ENCODE peak calls at places on chromosomes 5 and 9, in seven cellular contexts. E, D, P, W, G, Z and I are unnamed samples.
A peak's percentile ranks its signal among the peaks of the same experiment; 100 is the strongest.

GRCh38 chr9:29211681-29212589 is 1638.7 kb upstream of the C9orf72 start:
- DNase-seq in D (peak; percentile 80), E (no peak), P (peak; percentile 63), Z (no peak), G (no peak), W (no peak), I (no peak)

GRCh38 chr5:40446910-40447309 is 232.8 kb upstream of the PTGER4 start:
- DNase-seq in Z (peak; percentile 56), G (no peak), E (no peak), P (peak; percentile 85), D (peak; percentile 32), W (peak; percentile 68), I (peak; percentile 96)

GRCh38 chr9:97812247-97812543 is 40.8 kb upstream of the FOXE1 start:
- DNase-seq in G (no peak), P (no peak), Z (no peak), E (no peak), D (no peak), W (no peak), I (no peak)

GRCh38 chr9:107784235-107784958 is 294.8 kb upstream of the KLF4 start:
- DNase-seq in P (peak; percentile 40), W (peak; percentile 46), Z (peak; percentile 53), D (no peak), E (no peak), G (no peak), I (peak; percentile 97)

GRCh38 chr5:116534988-116535387 is 39.6 kb downstream of the SEMA6A start:
- DNase-seq in P (no peak), D (no peak), E (no peak), G (no peak), Z (no peak), W (no peak), I (no peak)

GRCh38 chr5:66582499-66582898 is 13.7 kb upstream of the MAST4 start:
- DNase-seq in Z (no peak), W (peak; percentile 27), P (peak; percentile 30), E (no peak), D (no peak), G (no peak), I (peak; percentile 30)

GRCh38 chr5:150113047-150113744 is 26.8 kb upstream of the CSF1R start:
- DNase-seq in W (no peak), D (no peak), G (no peak), E (no peak), P (peak; percentile 90), Z (no peak), I (peak; percentile 65)

GRCh38 chr5:58887721-58888409 is 305.0 kb downstream of the RAB3C start:
- DNase-seq in E (peak; percentile 75), P (no peak), W (no peak), G (no peak), Z (no peak), D (no peak), I (peak; percentile 76)

GRCh38 chr9:109467936-109468335 is 30.2 kb downstream of the PTPN3 start:
- DNase-seq in G (no peak), Z (no peak), W (no peak), E (no peak), P (no peak), D (no peak), I (no peak)

GRCh38 chr9:117644607-117645244 is 59.5 kb upstream of the TLR4 start:
- DNase-seq in Z (peak; percentile 6), E (peak; percentile 82), G (peak; percentile 35), P (peak; percentile 75), D (peak; percentile 54), W (peak; percentile 45), I (peak; percentile 59)

GRCh38 chr5:151451626-151452520 is 4.5 kb downstream of the SLC36A1 start:
- DNase-seq in E (no peak), D (no peak), W (peak; percentile 30), Z (peak; percentile 24), G (no peak), P (peak; percentile 41), I (peak; percentile 66)

GRCh38 chr5:5881294-5881693 is 458.8 kb downstream of the ICE1 start:
- DNase-seq in D (no peak), E (no peak), P (no peak), W (no peak), Z (no peak), G (no peak), I (no peak)

GRCh38 chr9:36492849-36493248 is 79.8 kb upstream of the MELK start:
- DNase-seq in E (no peak), G (no peak), W (no peak), P (no peak), D (no peak), Z (no peak), I (no peak)

GRCh38 chr5:136905571-136905970 is 540.2 kb upstream of the TRPC7 start:
- DNase-seq in P (no peak), E (no peak), G (no peak), Z (no peak), W (no peak), D (no peak), I (no peak)

GRCh38 chr5:131795128-131795719 is 1.6 kb downstream of the FNIP1 start:
- DNase-seq in E (no peak), Z (no peak), G (no peak), W (no peak), D (no peak), P (peak; percentile 18), I (no peak)

GRCh38 chr5:106085136-106085535 is 1585.6 kb downstream of the EFNA5 start:
- DNase-seq in P (no peak), G (no peak), W (no peak), D (no peak), E (no peak), Z (no peak), I (no peak)

GRCh38 chr5:87541033-87541432 is 128.3 kb upstream of the CCNH start:
- DNase-seq in G (no peak), Z (no peak), P (peak; percentile 79), E (no peak), W (peak; percentile 43), D (peak; percentile 61), I (peak; percentile 89)

GRCh38 chr5:125719681-125720676 is 703.2 kb upstream of the GRAMD2B start:
- DNase-seq in E (no peak), W (no peak), D (no peak), G (no peak), Z (no peak), P (no peak), I (no peak)

DNA sequence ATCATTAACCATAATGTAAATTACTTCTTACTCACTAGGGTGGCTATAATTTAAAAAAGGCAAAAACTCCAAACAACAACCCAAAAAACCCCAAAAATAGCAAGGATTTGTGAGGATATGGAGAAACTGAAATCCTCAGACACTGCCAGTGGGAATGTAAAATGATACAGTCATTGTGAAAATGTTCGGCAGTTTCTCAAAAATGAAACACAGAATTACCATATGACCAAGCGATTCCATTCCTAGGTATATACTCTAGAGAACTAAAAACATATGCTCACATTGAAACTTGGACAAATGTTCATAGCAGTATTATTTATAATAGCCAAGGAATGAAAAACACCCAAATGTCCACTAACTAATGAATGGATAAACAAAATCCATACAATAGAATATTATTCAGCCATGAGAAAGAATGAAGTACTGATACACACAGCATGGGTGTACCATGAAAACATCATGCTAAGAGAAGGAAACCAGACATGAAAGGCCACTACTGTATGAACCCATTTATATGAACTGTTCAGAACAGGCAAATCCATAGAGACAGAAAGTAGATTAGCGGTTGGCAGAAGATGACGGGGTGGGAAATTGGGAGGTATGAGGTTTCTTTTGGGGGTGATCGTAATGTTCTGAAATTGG is 119.1 kb downstream of the MAPKAP1 start:
- DNase-seq in P (no peak), W (no peak), G (no peak), E (no peak), D (no peak), Z (no peak), I (no peak)
- TF ChIP-seq CTCF in P (no peak), W (no peak), G (no peak), E (no peak), D (no peak), Z (no peak), I (no peak)

GRCh38 chr5:143955140-143955539 is 143.2 kb downstream of the HMHB1 start:
- DNase-seq in Z (no peak), D (no peak), P (no peak), W (no peak), G (no peak), E (no peak), I (peak; percentile 60)

GRCh38 chr5:143952809-143953208 is 140.8 kb downstream of the HMHB1 start:
- DNase-seq in W (no peak), Z (no peak), E (no peak), P (no peak), G (no peak), D (no peak), I (no peak)

DNA sequence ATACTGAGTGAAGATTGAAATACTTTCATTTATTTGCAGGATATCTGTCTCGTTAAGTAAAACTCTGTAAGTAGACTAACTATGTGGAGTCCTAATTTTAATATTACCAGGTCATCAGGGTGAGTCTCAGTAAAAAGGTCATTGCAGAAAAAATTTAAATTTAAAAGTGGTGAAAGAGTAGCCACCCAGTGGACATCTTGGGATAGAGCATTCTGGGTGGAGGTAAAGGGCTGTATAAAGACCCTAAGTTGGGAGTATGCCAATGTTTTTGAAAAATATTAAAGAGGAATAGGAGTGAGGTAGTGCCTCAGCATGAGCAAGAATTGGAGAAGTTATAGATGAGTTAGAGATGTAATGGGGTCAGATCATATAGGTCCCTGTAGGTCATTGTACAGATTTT is 145.5 kb downstream of the HMHB1 start:
- DNase-seq in D (no peak), E (no peak), P (no peak), G (no peak), Z (no peak), W (no peak), I (no peak)
- TF ChIP-seq CTCF in D (peak; percentile 60), E (no peak), P (peak; percentile 51), G (peak; percentile 25), Z (peak; percentile 43), W (peak; percentile 77), I (peak; percentile 43)

DNA sequence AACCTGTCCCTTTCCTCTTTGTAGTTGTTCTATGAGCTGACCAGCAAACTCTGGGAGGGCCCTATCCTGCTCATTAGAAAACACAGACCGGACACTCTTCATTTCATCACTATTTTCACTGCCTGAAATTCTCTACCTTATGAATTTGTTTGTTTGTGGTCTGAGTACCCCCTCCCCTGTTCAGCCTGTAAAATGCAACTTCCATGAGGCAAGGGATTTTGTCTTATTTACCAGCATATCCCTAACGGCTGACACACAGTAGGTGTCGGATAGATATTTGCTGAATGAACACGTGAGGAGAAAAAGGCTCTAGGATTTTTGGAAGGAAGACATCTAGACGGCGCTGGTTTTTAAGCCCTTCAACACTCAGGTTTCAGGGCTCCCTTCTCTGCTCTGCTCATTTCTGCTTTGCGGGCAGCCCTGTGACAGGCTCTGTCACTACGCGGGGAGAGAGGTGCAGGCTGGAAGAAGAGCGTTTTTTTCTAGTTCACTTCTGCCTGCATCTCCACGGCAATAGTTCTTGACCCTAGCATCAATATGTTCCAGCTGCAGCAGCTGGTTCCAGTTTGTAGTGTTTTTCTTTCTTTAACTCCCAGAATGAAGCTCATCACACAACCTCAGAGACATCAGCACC is 41.0 kb downstream of the KCNMB1 start:
- DNase-seq in P (no peak), W (no peak), D (no peak), G (no peak), E (no peak), Z (no peak), I (peak; percentile 23)
- TF ChIP-seq CTCF in P (peak; percentile 19), W (no peak), D (no peak), G (no peak), E (peak; percentile 33), Z (no peak), I (peak; percentile 20)

GRCh38 chr9:127562841-127563523 is 49.1 kb upstream of the STXBP1 start:
- DNase-seq in G (no peak), P (peak; percentile 52), D (peak; percentile 38), W (peak; percentile 83), Z (no peak), E (peak; percentile 82), I (peak; percentile 92)
- TF ChIP-seq CTCF in G (no peak), P (no peak), D (no peak), W (peak; percentile 62), Z (no peak), E (no peak), I (peak; percentile 31)

GRCh38 chr5:69048233-69048632 is 45.6 kb upstream of the SLC30A5 start:
- DNase-seq in P (peak; percentile 16), W (peak; percentile 4), D (no peak), E (no peak), G (no peak), Z (no peak), I (peak; percentile 19)
- TF ChIP-seq CTCF in P (peak; percentile 24), W (peak; percentile 65), D (peak; percentile 29), E (peak; percentile 19), G (no peak), Z (peak; percentile 56), I (peak; percentile 59)